ENCODE peak calls at places on chromosomes 3 and 15, in five cellular contexts. I is HCT116, E is spleen, G is sigmoid colon, K is K562. Y is an unnamed sample.

GRCh38 chr3:167941234-167941995 is 154.3 kb downstream of the GOLIM4 start:
- DNase-seq in I (no peak), E (no peak), G (peak; percentile 69), K (peak; percentile 64), Y (no peak)

GRCh38 chr3:29392625-29393388 is 111.9 kb downstream of the RBMS3 start:
- DNase-seq in I (no peak), E (no peak), G (no peak), K (no peak), Y (no peak)

GRCh38 chr3:51384145-51384729 is 854 bp upstream of the MANF start:
- DNase-seq in I (no peak), E (peak; percentile 92), G (peak; percentile 73), K (peak; percentile 30), Y (no peak)

GRCh38 chr3:105365536-105366301 is 990 bp upstream of the ALCAM start:
- DNase-seq in I (no peak), E (no peak), G (peak; percentile 63), K (no peak), Y (no peak)

GRCh38 chr15:73959012-73959581 is 32.8 kb downstream of the LOXL1 start:
- DNase-seq in I (no peak), E (peak; percentile 72), G (peak; percentile 35), K (no peak), Y (no peak)

GRCh38 chr3:101813817-101814440 is 34.9 kb downstream of the NXPE3 start:
- DNase-seq in I (peak; percentile 7), E (no peak), G (no peak), K (no peak), Y (no peak)

GRCh38 chr3:10140996-10141546 is 507 bp upstream of the VHL start:
- DNase-seq in I (no peak), E (no peak), G (no peak), K (no peak), Y (no peak)

GRCh38 chr3:183227586-183227985 is 25.5 kb upstream of the B3GNT5 start:
- DNase-seq in I (no peak), E (no peak), G (no peak), K (peak; percentile 23), Y (no peak)

GRCh38 chr15:32856753-32857152 is 138.9 kb downstream of the GREM1 start:
- DNase-seq in I (no peak), E (no peak), G (no peak), K (no peak), Y (no peak)

GRCh38 chr3:150771600-150771999 is 8.6 kb upstream of the SIAH2 start:
- DNase-seq in I (no peak), E (no peak), G (no peak), K (peak; percentile 81), Y (no peak)

GRCh38 chr3:153856932-153857331 is 264.3 kb upstream of the ARHGEF26 start:
- DNase-seq in I (no peak), E (no peak), G (no peak), K (no peak), Y (no peak)

GRCh38 chr3:196772897-196773296 is 33.2 kb downstream of the PAK2 start:
- DNase-seq in I (no peak), E (no peak), G (no peak), K (no peak), Y (no peak)

GRCh38 chr3:168044049-168044448 is 51.7 kb downstream of the GOLIM4 start:
- DNase-seq in I (no peak), E (no peak), G (no peak), K (no peak), Y (no peak)

GRCh38 chr3:23588547-23588946 is 217.2 kb upstream of the UBE2E1 start:
- DNase-seq in I (no peak), E (no peak), G (no peak), K (no peak), Y (no peak)

GRCh38 chr3:49723301-49723630 is 485 bp downstream of the GMPPB start:
- DNase-seq in I (peak; percentile 16), E (peak; percentile 93), G (peak; percentile 86), K (peak; percentile 38), Y (peak; percentile 72)

GRCh38 chr15:52031542-52031941 is 12.5 kb downstream of the MAPK6 start:
- DNase-seq in I (no peak), E (no peak), G (no peak), K (no peak), Y (no peak)
- H3K36me3 ChIP-seq in I (no peaks in the 10 kb centered on the region), E (no peaks in the 10 kb centered on the region), G (no peaks in the 10 kb centered on the region), K (peaks cover 43% of the 10 kb centered on the region), Y (no peaks in the 10 kb centered on the region)

GRCh38 chr3:127769284-127770081 is 52.8 kb downstream of the MGLL start:
- DNase-seq in I (no peak), E (peak; percentile 68), G (no peak), K (no peak), Y (no peak)

GRCh38 chr3:127770671-127771370 is 51.5 kb downstream of the MGLL start:
- DNase-seq in I (no peak), E (peak; percentile 66), G (no peak), K (no peak), Y (no peak)

GRCh38 chr3:127771746-127772145 is 50.6 kb downstream of the MGLL start:
- DNase-seq in I (no peak), E (peak; percentile 34), G (no peak), K (no peak), Y (no peak)

GRCh38 chr3:127767126-127767525 is 55.2 kb downstream of the MGLL start:
- DNase-seq in I (no peak), E (no peak), G (no peak), K (no peak), Y (no peak)

DNA sequence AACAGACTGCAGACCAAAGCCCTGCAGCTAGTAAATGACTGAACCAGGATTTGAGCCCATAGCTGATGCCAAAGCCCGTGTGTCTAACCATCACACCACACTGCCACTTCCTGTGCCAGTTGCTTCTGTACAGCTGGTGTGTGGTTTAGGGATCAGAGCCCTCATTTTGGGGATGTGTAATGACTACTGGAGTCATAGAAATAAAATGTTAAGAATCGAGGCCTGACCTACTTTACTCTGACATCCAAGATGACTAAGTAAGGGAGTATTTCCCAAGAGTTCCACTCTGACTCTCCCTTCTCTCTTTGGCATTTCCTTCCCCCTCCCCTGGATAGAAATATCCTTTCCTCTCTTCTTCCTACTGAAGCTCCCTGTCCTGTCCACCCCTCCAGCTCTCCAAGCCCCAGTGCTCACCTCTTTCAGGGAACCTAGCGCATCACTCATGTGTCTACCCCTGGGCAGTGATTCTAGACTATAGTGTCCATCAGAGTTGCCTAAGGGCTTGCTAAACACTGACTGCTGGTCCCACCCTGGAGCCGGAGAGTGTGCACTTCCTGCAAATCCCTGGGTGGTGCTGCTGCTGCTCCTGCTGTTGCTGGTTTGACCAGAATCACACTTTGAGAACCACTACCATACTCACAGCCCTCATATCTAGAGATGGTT is 53.8 kb downstream of the MGLL start:
- DNase-seq in I (no peak), E (peak; percentile 32), G (no peak), K (no peak), Y (no peak)
- TF ChIP-seq POLR2AphosphoS5 in I (peak; percentile 41), E (no peak), G (peak; percentile 29), K (no peak), Y (no peak)

GRCh38 chr15:91942676-91943417 is 89.3 kb downstream of the SLCO3A1 start:
- DNase-seq in I (peak; percentile 28), E (no peak), G (peak; percentile 94), K (no peak), Y (peak; percentile 91)
- TF ChIP-seq POLR2A in I (no peak), E (no peak), G (no peak), K (no peak), Y (no peak)

DNA sequence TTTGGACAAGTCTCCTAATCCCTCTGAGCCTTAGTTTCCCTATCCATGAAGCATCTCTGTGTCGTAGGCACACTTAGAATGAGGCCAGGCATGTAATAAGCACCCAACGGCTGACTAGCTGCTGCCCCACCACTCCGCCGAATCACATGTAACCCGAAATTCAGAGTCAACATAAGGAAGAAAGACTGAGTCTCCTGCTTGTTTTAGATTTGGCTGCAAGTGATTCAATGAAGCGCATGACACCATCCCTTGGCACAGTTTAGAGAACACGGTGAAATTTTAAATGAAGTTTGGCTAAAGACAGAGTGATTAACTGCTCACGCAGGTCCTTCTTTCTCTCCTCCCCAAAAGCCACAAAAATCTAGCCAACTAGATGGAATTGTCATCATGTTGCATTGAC is 279.2 kb downstream of the TLE3 start:
- DNase-seq in I (no peak), E (no peak), G (no peak), K (no peak), Y (no peak)
- H3K36me3 ChIP-seq in I (no peaks in the 10 kb centered on the region), E (no peaks in the 10 kb centered on the region), G (no peaks in the 10 kb centered on the region), K (no peaks in the 10 kb centered on the region), Y (no peaks in the 10 kb centered on the region)

Y was measured in prostate gland.